ENCODE peak calls at places on chromosomes 12 and 14, in eight cellular contexts. E is fibroblast of lung, H is heart right ventricle, Y is OCI-LY7, U is SK-N-SH, Z is GM23338, A is stomach, F is right lobe of liver. W is an unnamed sample. For H3K36me3, the result is how much of the 10 kb centered on the place peaks cover.

GRCh38 chr12:116155383-116155782 is 122.1 kb downstream of the MED13L start:
- DNase-seq in A (no peak), H (no peak), U (no peak), Y (no peak), F (no peak), Z (no peak), E (no peak), W (no peak)

GRCh38 chr12:753401-754237 is 1.2 kb downstream of the WNK1 start:
- DNase-seq in E (peak), A (peak), Y (peak), H (peak), U (peak), Z (peak), F (peak), W (no peak)

GRCh38 chr14:23563473-23564180 is 4.0 kb downstream of the AP1G2 start:
- DNase-seq in Z (no peak), Y (no peak), F (peak), H (no peak), E (no peak), A (no peak), U (no peak), W (no peak)

GRCh38 chr12:67456281-67456918 is 187.2 kb downstream of the CAND1 start:
- DNase-seq in A (no peak), E (peak), U (peak), Y (no peak), F (no peak), Z (no peak), H (peak), W (peak)

GRCh38 chr12:60014441-60014840 is 418.6 kb downstream of the SLC16A7 start:
- DNase-seq in Z (no peak), A (no peak), E (no peak), Y (no peak), F (no peak), H (no peak), U (no peak), W (no peak)

GRCh38 chr14:90060312-90060964 is 1.4 kb upstream of the KCNK13 start:
- DNase-seq in U (peak), Z (peak), H (no peak), E (peak), F (peak), A (peak), Y (no peak), W (no peak)

GRCh38 chr14:55891692-55892091 is 226.5 kb upstream of the PELI2 start:
- DNase-seq in H (no peak), Y (no peak), U (no peak), A (no peak), Z (peak), E (no peak), F (no peak), W (no peak)

GRCh38 chr12:12072064-12072760 is 1.5 kb downstream of the BCL2L14 start:
- DNase-seq in F (peak), U (no peak), H (no peak), Y (no peak), Z (no peak), E (no peak), A (peak), W (no peak)

GRCh38 chr12:22474970-22475720 is 69.2 kb downstream of the C2CD5 start:
- DNase-seq in E (no peak), Y (no peak), Z (no peak), U (no peak), A (no peak), F (no peak), H (no peak), W (no peak)

GRCh38 chr14:68449565-68450295 is 343.1 kb downstream of the ZFP36L1 start:
- DNase-seq in A (no peak), U (no peak), E (no peak), H (no peak), F (no peak), Y (peak), Z (peak), W (no peak)

GRCh38 chr12:3520711-3521110 is 29.7 kb downstream of the PRMT8 start:
- DNase-seq in A (no peak), Y (no peak), U (no peak), Z (no peak), H (no peak), E (no peak), F (no peak), W (no peak)

GRCh38 chr12:20369164-20370000 is 1.0 kb downstream of the PDE3A start:
- DNase-seq in E (peak), H (peak), Z (peak), A (peak), Y (no peak), F (peak), U (peak), W (no peak)

GRCh38 chr14:57212919-57213318 is 55.8 kb downstream of the EXOC5 start:
- DNase-seq in Z (no peak), Y (no peak), H (no peak), A (no peak), F (no peak), E (peak), U (no peak), W (no peak)

GRCh38 chr12:25284024-25284423 is 33.3 kb upstream of the KRAS start:
- DNase-seq in E (no peak), H (no peak), Y (no peak), A (no peak), Z (no peak), U (no peak), F (no peak), W (no peak)

GRCh38 chr14:68626386-68626785 is 166.5 kb downstream of the ZFP36L1 start:
- DNase-seq in H (peak), A (no peak), Z (no peak), Y (no peak), U (no peak), F (no peak), E (no peak), W (no peak)

GRCh38 chr12:39359644-39360043 is 83.3 kb downstream of the KIF21A start:
- DNase-seq in A (no peak), Z (no peak), E (no peak), F (no peak), U (no peak), H (no peak), Y (no peak), W (no peak)

GRCh38 chr14:58705066-58705465 is 67.3 kb downstream of the DACT1 start:
- DNase-seq in A (no peak), F (no peak), E (peak), Z (no peak), Y (no peak), H (no peak), U (peak), W (no peak)

GRCh38 chr14:70926187-70926830 is 19.1 kb downstream of the PCNX1 start:
- DNase-seq in E (no peak), H (no peak), U (no peak), Z (no peak), A (no peak), Y (no peak), F (no peak), W (no peak)

GRCh38 chr14:31505411-31505810 is 17.6 kb upstream of the GPR33 start:
- DNase-seq in H (no peak), E (peak), F (no peak), Y (no peak), A (no peak), U (no peak), Z (no peak), W (peak)

GRCh38 chr14:65833256-65833880 is 420.8 kb downstream of the FUT8 start:
- DNase-seq in Y (no peak), F (no peak), E (no peak), Z (no peak), A (no peak), U (no peak), H (no peak), W (no peak)

GRCh38 chr14:72443991-72444431 is 449.9 kb downstream of the DPF3 start:
- DNase-seq in E (peak), H (no peak), Y (peak), Z (no peak), U (no peak), A (no peak), F (no peak), W (no peak)

GRCh38 chr12:100295764-100296555 is 29.0 kb downstream of the SCYL2 start:
- DNase-seq in H (no peak), A (no peak), Z (no peak), F (no peak), U (no peak), E (peak), Y (no peak), W (peak)

GRCh38 chr12:127559349-127560040 is 707.5 kb upstream of the TMEM132C start:
- DNase-seq in E (peak), U (peak), Y (peak), F (peak), A (peak), Z (peak), H (peak), W (peak)

GRCh38 chr14:55120466-55121144 is 8.4 kb upstream of the LGALS3 start:
- DNase-seq in F (no peak), E (no peak), U (no peak), A (peak), H (no peak), Z (no peak), Y (no peak), W (no peak)

GRCh38 chr12:53965251-53966069 is 7.5 kb upstream of the HOXC11 start:
- DNase-seq in H (no peak), A (no peak), Y (no peak), E (no peak), Z (peak), F (no peak), U (no peak), W (no peak)

GRCh38 chr12:120261951-120262851 is 3.3 kb downstream of the PXN start:
- DNase-seq in E (no peak), Z (no peak), U (no peak), Y (no peak), F (no peak), A (no peak), H (no peak), W (no peak)

GRCh38 chr12:6949063-6949594 is 2.0 kb upstream of the PTPN6 start:
- DNase-seq in E (no peak), A (no peak), F (peak), H (no peak), Z (no peak), Y (no peak), U (peak), W (no peak)
- H3K4me3 ChIP-seq in E (no peak), A (no peak), F (no peak), H (no peak), Z (no peak), Y (no peak), U (no peak), W (no peak)

GRCh38 chr14:102501751-102502315 is 7.7 kb downstream of the ANKRD9 start:
- DNase-seq in Z (peak), Y (peak), H (no peak), A (no peak), E (no peak), U (no peak), F (no peak), W (no peak)
- TF ChIP-seq CTCF in Z (peak), Y (peak), H (no peak), A (no peak), E (no peak), U (peak), F (no peak), W (no peak)

DNA sequence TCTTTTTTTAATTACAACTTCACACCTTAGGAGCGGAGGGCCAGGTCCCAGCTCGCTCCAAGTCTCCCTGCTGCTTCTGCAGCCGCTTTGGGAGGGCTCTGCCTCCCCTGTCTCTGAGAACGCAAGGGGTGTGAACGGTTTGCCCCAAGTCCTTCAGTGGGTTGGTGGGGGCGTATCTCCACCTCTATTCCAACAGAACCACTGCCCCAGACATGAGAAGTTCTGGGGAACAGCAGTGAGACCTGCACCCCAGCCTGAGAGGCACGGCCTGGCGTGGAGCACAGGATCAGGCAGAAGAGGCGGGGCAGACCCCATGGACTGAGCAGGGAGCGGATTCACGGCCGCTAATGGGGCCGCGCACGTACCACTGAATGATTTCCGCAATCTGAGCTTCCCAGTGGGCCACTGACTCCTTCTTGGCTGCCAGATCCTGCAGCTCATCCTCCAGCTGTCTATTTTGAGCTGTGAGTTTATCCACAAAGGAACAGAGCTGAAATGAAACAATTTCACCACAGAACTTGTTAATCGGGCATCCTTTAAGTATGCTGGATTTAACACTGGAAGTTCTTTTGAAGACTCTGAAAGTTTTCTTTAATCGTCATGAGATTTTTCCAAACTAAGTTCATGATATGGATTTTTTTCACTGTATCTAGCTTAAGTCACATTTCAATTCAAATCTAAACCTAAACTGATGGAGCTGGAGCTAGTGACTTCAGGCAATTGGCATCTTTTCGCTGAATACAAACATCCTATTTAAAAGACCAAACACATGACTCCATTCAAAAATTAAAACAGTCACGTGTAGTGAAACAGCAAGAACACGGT is 44.4 kb downstream of the AMN start:
- DNase-seq in Y (no peak), F (no peak), Z (no peak), E (no peak), H (no peak), U (no peak), A (no peak), W (no peak)
- H3K36me3 ChIP-seq in Y (under half), F (half or more), Z (half or more), E (under half), H (half or more), U (half or more), A (half or more), W (under half)

DNA sequence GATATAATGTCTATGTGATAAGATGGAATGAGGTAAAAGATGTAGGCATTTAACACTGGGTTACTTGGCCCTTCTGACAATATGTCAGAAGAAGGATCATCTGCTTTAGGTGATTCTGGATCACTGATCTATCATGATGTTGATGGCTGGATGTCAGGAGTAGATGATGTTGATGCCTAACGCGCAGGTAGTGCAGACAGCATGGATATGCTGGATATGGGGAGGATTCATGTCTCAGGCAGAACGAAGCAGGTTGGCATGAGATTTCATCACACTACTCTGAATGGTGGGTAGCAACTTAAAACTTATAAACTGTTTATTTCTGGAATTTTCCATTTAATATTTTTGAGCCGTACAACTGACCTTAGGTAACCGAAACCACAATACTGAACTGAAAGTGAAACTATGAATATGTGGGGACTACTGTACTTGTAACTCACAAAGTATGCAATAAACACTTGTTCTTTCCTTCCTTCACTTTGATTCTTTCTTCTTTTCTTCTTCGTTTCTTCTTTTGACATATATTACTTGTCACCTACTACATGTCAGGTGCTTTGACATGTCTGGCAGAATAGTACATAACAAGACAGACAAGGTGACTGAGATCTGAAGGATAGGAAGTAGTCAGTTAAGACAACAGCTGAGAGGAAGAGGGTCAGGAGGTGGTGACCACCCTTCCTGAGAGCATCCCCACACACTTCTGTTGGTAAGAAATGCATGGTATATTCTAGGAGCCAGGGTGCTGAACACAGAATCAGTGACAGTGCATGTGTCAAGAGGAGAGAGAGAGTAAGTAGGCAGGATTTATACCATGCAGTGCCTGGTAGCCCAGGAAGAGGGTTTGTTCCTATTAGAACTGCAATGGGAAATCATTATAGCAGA is 238.8 kb downstream of the PPFIA2 start:
- DNase-seq in Z (no peak), Y (no peak), F (no peak), A (no peak), U (no peak), H (no peak), E (peak), W (no peak)
- H3K4me3 ChIP-seq in Z (no peak), Y (no peak), F (peak), A (peak), U (peak), H (peak), E (peak), W (no peak)

DNA sequence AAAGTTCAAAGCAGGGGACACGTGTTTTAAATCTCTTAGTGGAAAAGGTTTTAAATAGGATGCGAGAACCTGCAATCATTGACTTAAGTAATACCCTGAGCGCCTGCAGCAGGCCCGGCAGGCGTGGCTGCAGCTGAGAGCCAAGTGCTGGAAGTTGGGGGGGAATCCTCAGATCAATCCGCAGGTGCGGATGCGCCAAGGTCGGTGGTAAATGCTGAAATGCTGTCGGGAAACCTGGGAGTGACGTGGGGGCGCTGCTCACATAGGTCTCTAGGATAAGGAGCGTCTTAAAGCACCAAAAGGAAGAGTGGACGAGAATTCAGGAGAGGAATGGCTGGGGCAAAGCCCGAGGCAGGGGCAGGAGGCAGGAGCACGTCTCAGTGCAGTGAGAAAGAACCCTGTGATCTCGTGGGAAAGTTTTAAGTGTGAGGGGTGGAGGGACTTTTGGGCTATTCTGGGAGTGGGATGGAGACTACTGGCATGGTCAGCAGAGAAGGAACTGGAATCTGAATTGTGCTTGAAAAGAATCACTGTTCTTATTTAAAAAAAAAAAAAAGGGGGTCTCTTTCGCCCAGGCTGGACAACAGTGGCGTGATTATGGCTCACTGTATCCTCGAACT is 883 bp upstream of the CDCA4 start:
- DNase-seq in F (peak), Z (peak), A (peak), U (peak), H (no peak), E (peak), Y (peak), W (no peak)
- TF ChIP-seq CTCF in F (no peak), Z (peak), A (no peak), U (peak), H (no peak), E (no peak), Y (peak), W (no peak)

GRCh38 chr14:74733241-74733640 is 20.3 kb downstream of the FCF1 start:
- DNase-seq in E (no peak), F (no peak), A (no peak), H (no peak), Y (no peak), Z (no peak), U (no peak), W (no peak)

GRCh38 chr14:74737753-74738325 is 24.9 kb downstream of the FCF1 start:
- DNase-seq in F (no peak), Z (no peak), E (peak), U (no peak), Y (no peak), H (no peak), A (no peak), W (no peak)

GRCh38 chr14:74732387-74732786 is 19.4 kb downstream of the FCF1 start:
- DNase-seq in Y (no peak), F (no peak), U (no peak), Z (no peak), A (no peak), H (no peak), E (no peak), W (no peak)

GRCh38 chr14:74739293-74740030 is 23.7 kb upstream of the YLPM1 start:
- DNase-seq in E (peak), F (no peak), H (no peak), Y (no peak), U (no peak), Z (no peak), A (no peak), W (no peak)

DNA sequence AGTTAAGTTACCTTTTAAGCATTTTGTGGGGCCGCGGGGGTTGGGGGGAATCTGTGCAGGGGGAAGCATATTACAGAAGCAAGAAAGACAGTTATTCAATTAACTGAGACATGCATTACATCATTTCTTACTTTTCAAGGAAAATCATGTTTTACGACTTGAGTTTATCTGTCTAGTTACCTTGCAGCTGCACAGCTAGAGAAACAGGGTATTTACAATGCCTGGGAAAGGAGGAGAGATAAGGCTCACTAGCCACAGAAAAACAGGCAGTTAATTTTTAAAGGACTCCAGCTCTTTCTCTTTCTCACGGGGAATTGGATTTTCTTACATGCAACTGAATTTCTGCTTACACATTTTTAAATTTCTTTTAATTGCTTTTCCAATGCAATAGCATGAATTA is 22.2 kb downstream of the FCF1 start:
- DNase-seq in U (no peak), F (no peak), Y (no peak), E (no peak), Z (no peak), H (no peak), A (no peak), W (no peak)
- H3K36me3 ChIP-seq in U (under half), F (under half), Y (half or more), E (under half), Z (under half), H (half or more), A (half or more), W (under half)

DNA sequence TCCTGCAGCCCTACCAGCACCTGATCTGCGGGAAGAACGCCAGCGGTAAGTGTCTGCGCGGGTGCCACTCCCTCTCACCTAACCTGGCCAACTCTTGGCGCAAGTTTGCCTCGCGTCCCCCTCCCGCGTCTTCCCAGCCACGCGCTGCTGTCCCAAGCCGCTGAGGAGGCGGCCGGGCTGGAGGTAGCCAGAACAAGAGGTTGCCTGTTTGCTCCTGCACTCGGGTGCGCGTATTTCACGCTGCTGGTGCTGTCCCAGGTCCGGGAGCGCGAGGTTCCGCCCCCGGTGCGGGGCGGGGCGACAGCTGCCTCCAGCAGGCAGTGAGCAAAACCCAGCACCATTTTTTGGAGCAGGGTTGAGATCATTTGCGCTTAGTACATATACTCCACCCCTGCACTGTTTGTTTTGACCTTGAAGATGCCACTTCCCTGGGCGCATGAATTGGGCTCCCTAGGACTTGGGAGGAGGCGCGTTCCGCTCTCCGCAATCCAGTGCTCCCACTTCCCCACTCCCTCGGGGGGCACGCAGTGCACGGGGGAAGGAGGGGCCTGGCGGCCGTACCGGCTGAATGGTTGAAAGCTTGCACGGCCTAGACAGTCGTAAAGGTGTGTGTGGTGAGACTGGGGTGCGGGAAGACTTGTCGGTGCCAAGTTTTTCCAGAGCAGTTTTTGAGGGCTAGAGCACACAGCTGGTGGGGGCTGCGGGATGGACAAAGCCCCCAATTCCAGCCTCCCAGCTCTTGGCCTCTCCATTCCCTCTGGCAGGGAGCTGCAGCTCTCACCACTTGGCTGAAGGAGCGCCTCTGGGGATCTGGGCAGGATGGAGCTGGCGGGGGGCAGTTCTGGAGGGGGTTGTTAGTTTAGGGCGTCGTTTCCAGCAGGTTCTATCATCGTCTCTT is 226.9 kb upstream of the CRY1 start:
- DNase-seq in E (peak), U (peak), Z (peak), A (no peak), Y (no peak), F (peak), H (peak), W (no peak)
- H3K4me3 ChIP-seq in E (peak), U (peak), Z (peak), A (peak), Y (no peak), F (peak), H (peak), W (no peak)